ENCODE peak calls at places on chromosomes 5 and 9, in four cellular contexts. H, S, W and Z are unnamed samples.

GRCh38 chr9:121744002-121744686 is 92.7 kb downstream of the DAB2IP start:
- DNase-seq in W (peak), H (no peak), S (no peak), Z (peak)

GRCh38 chr5:91403404-91403803 is 20.3 kb upstream of the ARRDC3 start:
- DNase-seq in H (no peak), S (no peak), W (no peak), Z (no peak)

GRCh38 chr5:98768160-98769005 is 5.1 kb upstream of the RGMB start:
- DNase-seq in W (no peak), S (no peak), H (no peak), Z (peak)

GRCh38 chr5:7391215-7391614 is 4.7 kb upstream of the ADCY2 start:
- DNase-seq in W (no peak), S (no peak), H (no peak), Z (peak)

GRCh38 chr9:70679845-70680244 is 265.4 kb upstream of the KLF9 start:
- DNase-seq in H (no peak), S (no peak), W (peak), Z (no peak)

GRCh38 chr5:117665121-117665520 is 1090.5 kb upstream of the SEMA6A start:
- DNase-seq in W (no peak), S (no peak), H (peak), Z (no peak)

GRCh38 chr9:121887553-121888437 is 205.3 kb downstream of the TTLL11 start:
- DNase-seq in S (peak), W (no peak), H (peak), Z (no peak)

GRCh38 chr5:74919487-74919886 is 53.3 kb upstream of the FAM169A start:
- DNase-seq in S (no peak), H (no peak), W (peak), Z (no peak)

GRCh38 chr9:74609671-74610416 is 112.7 kb downstream of the RORB start:
- DNase-seq in W (peak), H (no peak), S (no peak), Z (no peak)

GRCh38 chr9:84296146-84296843 is 44.3 kb downstream of the SLC28A3 start:
- DNase-seq in W (peak), H (no peak), S (no peak), Z (no peak)

GRCh38 chr5:136309932-136310598 is 55.3 kb downstream of the TRPC7 start:
- DNase-seq in S (no peak), H (no peak), W (no peak), Z (no peak)

GRCh38 chr5:62627901-62628300 is 49.3 kb downstream of the LRRC70 start:
- DNase-seq in W (no peak), H (no peak), S (no peak), Z (no peak)

GRCh38 chr9:8733096-8733954 is 933.7 kb upstream of the DMAC1 start:
- DNase-seq in W (no peak), H (peak), S (no peak), Z (no peak)

GRCh38 chr9:86483496-86483895 is 129.3 kb upstream of the TUT7 start:
- DNase-seq in H (no peak), S (no peak), W (no peak), Z (no peak)

GRCh38 chr5:5615569-5615968 is 193.1 kb downstream of the ICE1 start:
- DNase-seq in W (no peak), S (no peak), H (no peak), Z (no peak)

GRCh38 chr5:80568251-80568650 is 1.8 kb downstream of the ANKRD34B start:
- DNase-seq in W (no peak), H (no peak), S (no peak), Z (no peak)

GRCh38 chr9:110213413-110214044 is 5.6 kb upstream of the C9orf152 start:
- DNase-seq in W (peak), H (no peak), S (no peak), Z (no peak)

GRCh38 chr9:82052081-82052480 is 63.5 kb downstream of the SPATA31D1 start:
- DNase-seq in W (no peak), S (no peak), H (no peak), Z (no peak)

GRCh38 chr5:142722896-142723295 is 37.0 kb upstream of the FGF1 start:
- DNase-seq in H (no peak), W (no peak), S (no peak), Z (no peak)

GRCh38 chr9:102514541-102514940 is 480.6 kb upstream of the CYLC2 start:
- DNase-seq in S (no peak), H (no peak), W (no peak), Z (no peak)

GRCh38 chr5:172165465-172165864 is 22.6 kb downstream of the STK10 start:
- DNase-seq in W (no peak), H (no peak), S (no peak), Z (no peak)

GRCh38 chr5:172164773-172165212 is 23.2 kb downstream of the STK10 start:
- DNase-seq in S (no peak), W (peak), H (no peak), Z (no peak)

GRCh38 chr5:172163346-172163745 is 24.7 kb downstream of the STK10 start:
- DNase-seq in S (no peak), H (no peak), W (no peak), Z (no peak)

GRCh38 chr5:172160506-172160905 is 27.5 kb downstream of the STK10 start:
- DNase-seq in S (no peak), H (no peak), W (no peak), Z (no peak)

DNA sequence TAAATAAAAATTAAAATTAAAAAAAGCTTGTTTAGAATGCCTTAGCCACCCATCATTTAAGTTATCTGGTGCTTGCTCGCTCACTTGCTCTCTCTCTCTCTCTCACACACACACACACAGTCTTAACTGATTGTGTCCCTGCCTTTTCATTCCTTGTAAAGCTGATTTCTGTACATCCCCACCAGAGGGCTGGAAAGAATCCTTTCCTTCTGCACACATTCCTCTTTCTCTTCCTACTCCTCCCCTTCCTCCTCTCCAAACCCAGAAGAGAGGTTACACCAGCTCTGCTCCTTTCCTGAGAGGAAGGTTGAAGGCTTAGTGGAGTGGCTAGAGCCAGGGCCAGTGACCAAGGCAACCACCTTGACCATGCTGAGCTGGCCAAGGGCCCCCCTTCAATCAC is 25.7 kb downstream of the STK10 start:
- DNase-seq in S (no peak), H (no peak), W (no peak), Z (no peak)
- TF ChIP-seq CTCF in S (no peak), H (peak), W (peak), Z (no peak)

GRCh38 chr5:174843263-174844250 is 119.2 kb downstream of the MSX2 start:
- DNase-seq in W (no peak), H (no peak), S (no peak), Z (no peak)

GRCh38 chr5:174834081-174834480 is 109.7 kb downstream of the MSX2 start:
- DNase-seq in W (no peak), H (no peak), S (no peak), Z (no peak)

GRCh38 chr5:174840435-174840834 is 116.1 kb downstream of the MSX2 start:
- DNase-seq in W (no peak), S (no peak), H (no peak), Z (no peak)

GRCh38 chr5:174839196-174839595 is 114.8 kb downstream of the MSX2 start:
- DNase-seq in S (no peak), H (no peak), W (no peak), Z (no peak)

GRCh38 chr5:174837919-174838902 is 113.8 kb downstream of the MSX2 start:
- DNase-seq in S (no peak), H (no peak), W (peak), Z (no peak)
- TF ChIP-seq CTCF in S (no peak), H (peak), W (no peak), Z (peak)

DNA sequence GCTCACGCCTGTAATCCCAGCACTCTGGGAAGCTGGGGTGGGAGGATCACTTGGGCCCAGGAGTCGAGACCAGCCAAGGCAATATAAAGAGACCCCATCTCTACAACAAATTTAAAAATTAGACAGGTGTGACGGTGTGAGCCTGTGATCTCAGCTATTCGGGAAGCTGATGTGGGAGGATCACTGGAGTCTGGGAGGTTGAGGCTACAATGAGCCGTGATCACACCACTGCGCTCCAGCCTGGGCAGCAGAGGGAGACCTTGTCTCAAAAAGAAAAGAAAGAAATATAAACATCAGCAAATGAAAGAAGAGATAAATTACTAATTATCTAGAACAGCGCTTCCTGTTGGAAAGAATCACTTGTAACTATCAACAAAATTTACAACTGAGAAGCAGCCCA is 105.0 kb downstream of the MAPKAP1 start:
- DNase-seq in S (no peak), H (no peak), W (no peak), Z (no peak)
- TF ChIP-seq CTCF in S (no peak), H (peak), W (peak), Z (peak)

DNA sequence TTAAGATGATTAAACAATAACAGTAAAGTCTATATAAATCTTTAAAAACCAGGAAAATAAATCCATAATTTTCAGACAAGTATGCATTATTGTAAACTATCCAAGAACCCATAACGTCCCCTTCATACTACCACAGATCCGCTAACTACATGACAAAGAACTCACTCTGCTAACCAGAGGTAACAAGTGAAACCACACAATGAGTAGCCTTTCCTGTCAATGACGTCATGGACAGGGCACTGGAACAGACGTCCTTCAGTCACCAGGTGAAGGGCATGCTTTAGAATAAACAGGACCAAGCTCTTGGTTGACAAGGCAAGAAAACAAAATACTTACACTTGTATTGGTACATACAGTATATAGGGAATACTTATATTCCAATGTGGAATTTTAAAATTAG is 45.2 kb downstream of the RNF130 start:
- DNase-seq in W (peak), H (peak), S (no peak), Z (no peak)
- TF ChIP-seq CTCF in W (no peak), H (no peak), S (no peak), Z (no peak)

GRCh38 chr5:19314840-19315239 is 673.2 kb downstream of the CDH18 start:
- DNase-seq in W (peak), S (no peak), H (no peak), Z (no peak)
- TF ChIP-seq CTCF in W (peak), S (no peak), H (no peak), Z (no peak)

GRCh38 chr5:109910874-109911273 is 221.1 kb downstream of the MAN2A1 start:
- DNase-seq in W (no peak), H (no peak), S (no peak), Z (no peak)

GRCh38 chr5:109911731-109912130 is 222.0 kb downstream of the MAN2A1 start:
- DNase-seq in H (no peak), W (no peak), S (no peak), Z (no peak)

GRCh38 chr5:109907189-109907588 is 217.5 kb downstream of the MAN2A1 start:
- DNase-seq in S (no peak), H (no peak), W (no peak), Z (no peak)

GRCh38 chr5:109905906-109906305 is 216.2 kb downstream of the MAN2A1 start:
- DNase-seq in W (peak), H (no peak), S (no peak), Z (no peak)

GRCh38 chr5:109907751-109908150 is 218.0 kb downstream of the MAN2A1 start:
- DNase-seq in S (no peak), W (peak), H (peak), Z (no peak)
- TF ChIP-seq CTCF in S (no peak), W (no peak), H (no peak), Z (no peak)

GRCh38 chr5:14211818-14212799 is 69.0 kb downstream of the TRIO start:
- DNase-seq in W (no peak), H (no peak), S (no peak), Z (no peak)
- TF ChIP-seq CTCF in W (no peak), H (no peak), S (no peak), Z (no peak)

GRCh38 chr9:130039504-130040147 is 3.4 kb downstream of the FNBP1 start:
- DNase-seq in H (no peak), S (peak), W (no peak), Z (peak)
- TF ChIP-seq CTCF in H (peak), S (no peak), W (no peak), Z (peak)

GRCh38 chr5:64680289-64680688 is 10.0 kb upstream of the SHISAL2B start:
- DNase-seq in S (no peak), W (peak), H (no peak), Z (peak)
- TF ChIP-seq CTCF in S (no peak), W (peak), H (no peak), Z (peak)

GRCh38 chr9:80285325-80285724 is 713.6 kb downstream of the TLE4 start:
- DNase-seq in W (peak), S (no peak), H (peak), Z (peak)
- TF ChIP-seq CTCF in W (peak), S (no peak), H (peak), Z (peak)